ENCODE peak calls at places on chromosomes 6 and 20, in six cellular contexts. E is CD4-positive, alpha-beta T cell; N is head of caudate nucleus; R is MCF 10A; A is iris pigment epithelial cell; X is RWPE1. Z is an unnamed sample.

GRCh38 chr20:58995461-58996225 is 11.4 kb downstream of the CTSZ start:
- DNase-seq in E (no peak), N (no peak), R (no peak), A (no peak), X (peak; percentile 60), Z (no peak)

GRCh38 chr6:63440057-63440456 is 120.3 kb upstream of the LGSN start:
- DNase-seq in E (no peak), N (no peak), R (no peak), A (no peak), X (no peak), Z (no peak)

GRCh38 chr20:54025166-54025835 is 45.1 kb downstream of the BCAS1 start:
- DNase-seq in E (no peak), N (no peak), R (no peak), A (peak; percentile 6), X (no peak), Z (no peak)

GRCh38 chr6:33779895-33780294 is 9.0 kb downstream of the LEMD2 start:
- DNase-seq in E (no peak), N (no peak), R (no peak), A (no peak), X (no peak), Z (no peak)

GRCh38 chr20:45014671-45015415 is 48.5 kb downstream of the STK4 start:
- DNase-seq in E (no peak), N (no peak), R (no peak), A (peak; percentile 80), X (no peak), Z (no peak)

GRCh38 chr6:101779051-101779844 is 385.7 kb downstream of the GRIK2 start:
- DNase-seq in E (no peak), N (no peak), R (peak; percentile 60), A (peak; percentile 61), X (no peak), Z (no peak)

GRCh38 chr6:21337263-21337662 is 256.3 kb upstream of the SOX4 start:
- DNase-seq in E (no peak), N (no peak), R (no peak), A (no peak), X (no peak), Z (no peak)

GRCh38 chr6:126537437-126537836 is 197.5 kb downstream of the CENPW start:
- DNase-seq in E (no peak), N (no peak), R (no peak), A (no peak), X (no peak), Z (no peak)

GRCh38 chr6:116513224-116513875 is 1.9 kb downstream of the CALHM5 start:
- DNase-seq in E (no peak), N (no peak), R (no peak), A (no peak), X (peak; percentile 34), Z (no peak)

GRCh38 chr20:1809611-1810510 is 85.3 kb upstream of the SIRPA start:
- DNase-seq in E (no peak), N (no peak), R (no peak), A (peak; percentile 53), X (peak; percentile 62), Z (no peak)

GRCh38 chr20:20547221-20547875 is 165.1 kb downstream of the RALGAPA2 start:
- DNase-seq in E (no peak), N (no peak), R (peak; percentile 38), A (peak; percentile 5), X (no peak), Z (no peak)

GRCh38 chr20:63238491-63239126 is 2.9 kb downstream of the BIRC7 start:
- DNase-seq in E (no peak), N (no peak), R (no peak), A (no peak), X (no peak), Z (peak; percentile 40)

GRCh38 chr6:169008641-169009040 is 245.0 kb downstream of the THBS2 start:
- DNase-seq in E (no peak), N (no peak), R (peak; percentile 48), A (no peak), X (no peak), Z (peak; percentile 47)

GRCh38 chr6:126897779-126898178 is 220.7 kb upstream of the RSPO3 start:
- DNase-seq in E (no peak), N (no peak), R (no peak), A (no peak), X (no peak), Z (no peak)

GRCh38 chr6:122994256-122994655 is 1.8 kb upstream of the CLVS2 start:
- DNase-seq in E (no peak), N (no peak), R (no peak), A (no peak), X (no peak), Z (no peak)

GRCh38 chr6:71886184-71887005 is at the start of gene RIMS1:
- DNase-seq in E (no peak), N (peak; percentile 47), R (no peak), A (peak; percentile 9), X (no peak), Z (no peak)

GRCh38 chr20:18743665-18744440 is 69.7 kb upstream of the SCP2D1 start:
- DNase-seq in E (no peak), N (no peak), R (peak; percentile 6), A (no peak), X (peak; percentile 18), Z (no peak)

GRCh38 chr20:36644032-36644712 is 1.8 kb downstream of the SLA2 start:
- DNase-seq in E (peak; percentile 34), N (no peak), R (no peak), A (no peak), X (no peak), Z (no peak)

GRCh38 chr6:142014515-142014914 is 118.2 kb upstream of the GJE1 start:
- DNase-seq in E (no peak), N (no peak), R (peak; percentile 83), A (peak; percentile 75), X (peak; percentile 66), Z (no peak)

GRCh38 chr6:130680118-130680517 is 147.1 kb upstream of the SMLR1 start:
- DNase-seq in E (no peak), N (no peak), R (peak; percentile 79), A (peak; percentile 37), X (peak; percentile 82), Z (no peak)

GRCh38 chr6:73242001-73242400 is 16.7 kb upstream of the KHDC1L start:
- DNase-seq in E (no peak), N (no peak), R (no peak), A (no peak), X (no peak), Z (no peak)

GRCh38 chr6:101000334-101000733 is 119.2 kb upstream of the ASCC3 start:
- DNase-seq in E (no peak), N (no peak), R (peak; percentile 69), A (peak; percentile 22), X (peak; percentile 18), Z (no peak)

GRCh38 chr6:4950849-4951533 is 52.8 kb downstream of the RPP40 start:
- DNase-seq in E (no peak), N (no peak), R (peak; percentile 79), A (no peak), X (peak; percentile 46), Z (no peak)

GRCh38 chr6:20868397-20869185 is 334.3 kb downstream of the CDKAL1 start:
- DNase-seq in E (no peak), N (no peak), R (no peak), A (no peak), X (no peak), Z (no peak)

GRCh38 chr20:24256307-24256706 is 213.1 kb upstream of the SYNDIG1 start:
- DNase-seq in E (no peak), N (no peak), R (no peak), A (no peak), X (no peak), Z (no peak)

GRCh38 chr20:31594558-31595379 is 10.3 kb upstream of the ID1 start:
- DNase-seq in E (no peak), N (no peak), R (no peak), A (no peak), X (no peak), Z (no peak)

GRCh38 chr20:5996765-5997164 is 46.3 kb downstream of the MCM8 start:
- DNase-seq in E (no peak), N (no peak), R (no peak), A (peak; percentile 7), X (no peak), Z (no peak)

Z was measured in globus pallidus.